ENCODE peak calls at places on chromosomes 3 and 15, in ten cellular contexts. M is upper lobe of left lung, H is A549, W is stomach, T is ovary, C is suprapubic skin, K is sigmoid colon, F is K562, L is GM12878, E is tibial nerve. B is an unnamed sample.

GRCh38 chr3:196673632-196674031 is 34.1 kb downstream of the NRROS start:
- DNase-seq in M (no peak), H (no peak), W (no peak), T (no peak), C (no peak), K (no peak), F (no peak), L (no peak), E (no peak), B (no peak)

GRCh38 chr3:16472593-16472992 is 40.9 kb downstream of the RFTN1 start:
- DNase-seq in M (no peak), H (no peak), W (no peak), T (no peak), C (no peak), K (no peak), F (no peak), L (no peak), E (no peak), B (no peak)

GRCh38 chr3:13492976-13493866 is 13.1 kb downstream of the HDAC11 start:
- DNase-seq in M (no peak), H (no peak), W (no peak), T (no peak), C (no peak), K (no peak), F (no peak), L (no peak), E (no peak), B (no peak)

GRCh38 chr3:138205527-138205926 is 18.4 kb downstream of the ARMC8 start:
- DNase-seq in M (no peak), H (no peak), W (no peak), T (no peak), C (no peak), K (no peak), F (no peak), L (no peak), E (no peak), B (no peak)

GRCh38 chr15:88331291-88331690 is 74.8 kb upstream of the NTRK3 start:
- DNase-seq in M (peak), H (peak), W (no peak), T (no peak), C (no peak), K (no peak), F (peak), L (no peak), E (no peak), B (peak)

GRCh38 chr3:127493924-127494646 is 96.4 kb downstream of the TPRA1 start:
- DNase-seq in M (no peak), H (no peak), W (no peak), T (no peak), C (peak), K (no peak), F (no peak), L (no peak), E (no peak), B (no peak)

GRCh38 chr3:22960326-22960984 is 242.7 kb upstream of the UBE2E2 start:
- DNase-seq in M (peak), H (peak), W (peak), T (peak), C (no peak), K (peak), F (no peak), L (no peak), E (peak), B (peak)

GRCh38 chr3:104460477-104461406 is 906.0 kb upstream of the ALCAM start:
- DNase-seq in M (no peak), H (no peak), W (no peak), T (no peak), C (no peak), K (no peak), F (no peak), L (peak), E (peak), B (no peak)

GRCh38 chr15:47514251-47514652 is 203.1 kb upstream of the SEMA6D start:
- DNase-seq in M (no peak), H (no peak), W (no peak), T (no peak), C (no peak), K (no peak), F (no peak), L (no peak), E (no peak), B (no peak)

GRCh38 chr3:11514191-11514770 is 129.4 kb downstream of the VGLL4 start:
- DNase-seq in M (peak), H (peak), W (peak), T (no peak), C (no peak), K (peak), F (no peak), L (no peak), E (no peak), B (no peak)

GRCh38 chr15:78195735-78196201 is 38.6 kb downstream of the ACSBG1 start:
- DNase-seq in M (peak), H (peak), W (peak), T (no peak), C (peak), K (no peak), F (peak), L (no peak), E (no peak), B (peak)

GRCh38 chr3:160226026-160226739 is 961 bp downstream of the C3orf80 start:
- DNase-seq in M (peak), H (peak), W (no peak), T (no peak), C (no peak), K (peak), F (peak), L (no peak), E (no peak), B (peak)

GRCh38 chr3:63886843-63887242 is 23.2 kb downstream of the ATXN7 start:
- DNase-seq in M (no peak), H (no peak), W (no peak), T (no peak), C (no peak), K (no peak), F (no peak), L (no peak), E (no peak), B (no peak)

GRCh38 chr3:8755564-8756237 is 13.7 kb downstream of the OXTR start:
- DNase-seq in M (peak), H (peak), W (no peak), T (no peak), C (peak), K (no peak), F (peak), L (no peak), E (no peak), B (no peak)

DNA sequence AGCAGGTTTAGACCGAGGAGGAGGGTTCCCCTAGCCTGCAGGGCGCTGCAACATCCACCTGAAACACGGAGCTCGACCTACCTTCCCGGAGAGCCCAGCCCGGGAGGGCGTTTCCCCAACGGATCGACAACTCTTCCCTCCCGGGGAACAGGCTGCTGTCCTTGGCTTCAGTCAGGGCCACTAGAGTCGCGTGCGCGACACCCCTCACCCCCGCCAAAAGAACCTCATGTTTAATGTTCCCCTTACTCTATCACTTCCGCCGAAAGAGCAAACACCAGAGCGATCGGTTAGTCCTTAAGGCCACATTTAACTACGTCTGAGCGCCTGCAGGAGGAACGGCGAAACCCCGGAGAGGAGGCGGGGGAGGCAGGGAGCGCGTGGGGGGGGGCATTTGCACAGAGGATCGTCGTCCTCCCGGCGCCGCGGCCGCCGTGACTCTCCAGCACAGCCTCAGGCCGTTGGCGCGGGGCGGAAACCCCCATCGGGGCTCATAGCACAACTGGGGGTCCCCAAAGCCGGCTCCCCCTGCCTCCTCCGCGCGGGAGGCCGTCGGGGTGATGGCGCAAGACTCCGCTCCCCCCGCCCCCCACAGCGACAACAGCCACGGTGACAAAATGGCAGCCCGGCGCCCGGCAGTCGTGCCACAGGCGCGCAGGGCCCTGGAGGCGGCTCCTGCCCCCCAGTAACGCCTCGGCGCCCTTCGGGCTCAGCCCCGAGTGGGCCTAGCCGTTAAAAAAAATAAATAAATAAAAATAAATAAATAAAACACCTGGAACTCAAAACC is 3.2 kb downstream of the ANP32A start:
- DNase-seq in M (peak), H (peak), W (peak), T (peak), C (no peak), K (peak), F (peak), L (no peak), E (peak), B (peak)
- TF ChIP-seq POLR2A in M (no peak), H (peak), W (no peak), T (no peak), C (no peak), K (no peak), F (peak), L (peak), E (peak), B (peak)

GRCh38 chr3:128617270-128617556 is 33.4 kb downstream of the RPN1 start:
- DNase-seq in M (no peak), H (no peak), W (no peak), T (no peak), C (no peak), K (no peak), F (no peak), L (no peak), E (no peak), B (no peak)
- TF ChIP-seq EP300 in M (no peak), H (no peak), W (no peak), T (no peak), C (no peak), K (no peak), F (no peak), L (no peak), E (no peak), B (no peak)

GRCh38 chr15:85687329-85687728 is 107.4 kb downstream of the KLHL25 start:
- DNase-seq in M (no peak), H (no peak), W (no peak), T (no peak), C (no peak), K (no peak), F (no peak), L (no peak), E (no peak), B (no peak)

GRCh38 chr15:85690546-85691226 is 104.0 kb downstream of the KLHL25 start:
- DNase-seq in M (no peak), H (no peak), W (no peak), T (no peak), C (no peak), K (no peak), F (no peak), L (peak), E (no peak), B (no peak)

GRCh38 chr15:85691350-85692240 is 103.1 kb downstream of the KLHL25 start:
- DNase-seq in M (no peak), H (no peak), W (peak), T (no peak), C (no peak), K (no peak), F (no peak), L (peak), E (no peak), B (peak)

GRCh38 chr15:85688703-85689102 is 106.0 kb downstream of the KLHL25 start:
- DNase-seq in M (no peak), H (no peak), W (no peak), T (no peak), C (no peak), K (no peak), F (no peak), L (no peak), E (no peak), B (no peak)

GRCh38 chr15:85689729-85690128 is 105.0 kb downstream of the KLHL25 start:
- DNase-seq in M (peak), H (no peak), W (peak), T (peak), C (no peak), K (no peak), F (no peak), L (peak), E (peak), B (peak)
- TF ChIP-seq POLR2A in M (no peak), H (no peak), W (no peak), T (no peak), C (no peak), K (no peak), F (no peak), L (peak), E (no peak), B (peak)

DNA sequence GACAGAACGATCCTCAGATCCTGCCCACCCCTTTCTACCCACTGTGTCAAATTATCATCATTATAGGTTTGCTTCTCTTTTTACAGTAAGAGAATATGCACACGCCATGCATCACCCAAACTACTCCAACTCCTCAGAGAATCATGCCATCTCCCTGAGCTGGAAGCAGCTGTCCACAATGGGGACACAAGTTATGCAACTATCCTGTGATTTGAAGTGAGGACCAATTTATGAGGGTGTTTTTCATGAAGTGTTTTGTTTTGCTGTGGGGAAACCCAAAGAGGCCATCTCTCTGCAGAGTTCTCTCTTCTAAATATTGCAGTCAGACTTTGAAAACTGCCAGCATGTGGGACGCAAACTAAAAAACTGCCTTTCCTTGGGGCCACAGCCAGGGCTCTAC is 35.8 kb upstream of the TNFSF10 start:
- DNase-seq in M (peak), H (no peak), W (no peak), T (no peak), C (no peak), K (peak), F (no peak), L (no peak), E (peak), B (no peak)
- TF ChIP-seq EP300 in M (no peak), H (no peak), W (no peak), T (no peak), C (no peak), K (no peak), F (no peak), L (no peak), E (peak), B (no peak)

DNA sequence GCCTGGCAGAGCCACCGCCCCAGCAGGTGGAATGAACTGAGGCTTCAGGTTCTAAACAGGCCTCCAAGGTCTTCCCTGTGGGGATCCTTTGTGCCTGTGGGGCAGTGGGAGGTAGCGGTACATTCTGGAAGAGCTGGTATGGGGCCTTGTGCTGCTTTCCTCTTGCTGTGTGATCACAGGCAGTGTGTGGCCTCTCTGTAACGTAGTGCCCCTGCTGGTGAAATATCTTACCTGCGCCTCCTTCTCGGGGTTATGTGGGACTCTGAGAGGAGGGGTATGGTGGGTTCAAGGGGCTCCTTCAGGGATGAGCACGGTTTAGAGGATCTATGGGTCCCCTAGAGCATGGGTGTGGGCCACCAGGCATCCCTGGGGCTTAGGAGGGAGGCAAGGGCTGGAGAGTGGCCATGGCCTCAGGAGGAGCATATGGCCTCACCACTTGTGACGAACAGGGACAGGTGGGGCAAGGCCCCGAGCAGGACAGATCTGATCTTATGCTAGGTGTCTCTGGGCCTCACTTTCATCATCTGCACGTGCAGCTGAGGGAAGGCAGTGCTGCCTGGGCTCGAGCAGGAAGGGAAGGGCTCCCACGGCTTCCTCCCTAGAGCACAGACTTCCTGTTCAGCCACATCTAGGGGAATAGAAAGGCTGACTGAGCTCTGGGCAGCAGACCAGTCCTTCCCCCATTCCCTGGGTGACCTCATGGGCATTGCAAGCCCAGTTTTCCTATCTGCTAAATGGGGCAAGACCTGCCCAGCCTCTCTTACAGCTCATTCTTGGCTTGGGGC is 1.9 kb upstream of the ALS2CL start:
- DNase-seq in M (peak), H (peak), W (peak), T (no peak), C (no peak), K (peak), F (peak), L (no peak), E (peak), B (peak)
- TF ChIP-seq POLR2A in M (no peak), H (no peak), W (no peak), T (no peak), C (no peak), K (no peak), F (no peak), L (no peak), E (no peak), B (no peak)

DNA sequence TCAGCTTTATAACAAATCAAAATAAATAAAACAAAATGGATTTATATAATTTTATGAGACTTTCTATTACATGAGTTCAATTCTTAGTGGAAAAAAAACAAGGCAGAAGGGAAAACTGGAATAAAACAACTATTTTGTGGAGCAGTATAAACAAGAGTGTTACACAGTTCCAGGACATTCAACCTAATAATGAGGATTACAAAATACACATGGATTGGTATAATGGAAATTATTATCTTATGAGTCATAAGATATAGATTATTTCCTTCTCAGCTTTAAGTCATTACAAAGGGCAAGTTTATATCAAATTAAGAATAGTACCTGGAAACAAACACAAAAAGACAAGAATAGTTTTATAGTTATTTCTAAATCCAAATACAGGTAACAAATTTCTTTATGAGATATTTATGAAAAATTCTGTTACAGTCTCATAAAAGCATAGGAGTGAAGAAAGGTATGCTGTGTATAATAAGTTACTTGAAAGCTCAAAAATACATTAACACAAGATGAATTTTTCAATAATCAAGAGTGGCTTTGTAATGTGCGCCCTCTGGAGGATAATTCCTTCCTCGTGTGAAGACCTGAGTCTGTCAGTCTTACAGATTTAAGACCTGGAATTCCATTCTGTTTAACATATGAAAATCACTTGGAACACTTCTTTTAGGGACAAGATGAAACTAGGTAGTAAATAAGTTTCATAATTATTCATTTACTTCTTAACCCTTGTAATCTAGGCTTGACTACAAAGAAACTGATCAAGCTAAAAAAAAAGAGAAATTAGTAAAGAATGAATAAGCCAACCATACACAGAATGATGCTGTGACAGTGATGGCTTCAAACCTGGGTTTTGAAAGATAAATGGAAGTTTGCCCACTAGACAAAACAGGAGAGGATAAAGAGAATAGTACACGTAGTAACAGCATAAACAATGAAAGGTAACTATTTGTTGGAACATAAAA is 9.5 kb downstream of the COPS2 start:
- DNase-seq in M (peak), H (peak), W (no peak), T (no peak), C (no peak), K (no peak), F (peak), L (no peak), E (peak), B (no peak)
- TF ChIP-seq EP300 in M (no peak), H (no peak), W (no peak), T (no peak), C (no peak), K (no peak), F (no peak), L (no peak), E (no peak), B (no peak)

DNA sequence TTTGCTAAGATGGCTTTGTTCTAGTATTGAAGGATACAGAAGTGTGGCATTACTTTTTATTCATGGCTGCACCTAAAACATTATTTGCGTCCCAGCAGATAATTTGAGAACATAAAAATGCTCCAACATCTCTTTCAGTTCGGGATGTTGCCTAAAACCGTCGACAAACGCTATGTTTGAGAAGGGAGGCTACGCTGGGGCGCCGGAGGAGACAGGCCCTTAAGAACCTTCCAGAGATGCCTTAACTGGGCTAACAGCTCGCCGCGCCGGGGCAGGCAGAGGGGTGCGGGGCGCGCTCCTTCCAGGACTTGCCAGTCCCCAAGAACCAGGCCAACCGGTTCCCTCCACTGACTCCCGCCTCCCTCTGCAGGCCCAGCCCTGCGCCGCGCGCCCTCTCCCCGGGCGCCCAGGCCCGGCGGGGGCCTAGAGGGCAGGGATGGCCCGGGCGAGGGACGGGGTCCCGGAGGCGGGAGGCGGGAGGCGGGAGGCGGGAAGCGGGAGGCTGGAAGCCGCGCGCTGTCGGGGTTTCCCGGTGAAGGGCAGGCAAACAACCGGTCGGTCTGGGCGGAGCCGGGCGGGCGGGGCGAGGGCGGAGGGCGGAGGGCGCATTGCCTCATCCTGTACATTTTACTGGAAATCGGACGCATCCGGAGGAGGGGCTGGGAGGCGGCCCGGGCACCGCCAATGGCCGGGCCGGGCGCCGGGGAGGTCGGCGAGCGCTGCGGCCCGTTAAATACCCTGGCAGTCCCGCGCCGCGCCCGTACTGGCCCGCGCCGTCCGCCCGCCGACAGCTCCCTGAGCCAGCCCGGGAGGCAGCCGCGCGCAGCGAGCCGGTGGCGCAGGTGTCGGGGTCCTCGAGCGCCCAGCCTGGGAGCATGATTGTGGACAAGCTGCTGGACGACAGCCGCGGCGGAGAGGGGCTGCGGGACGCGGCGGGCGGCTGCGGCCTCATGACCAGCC is at the start of gene NFKBIZ:
- DNase-seq in M (peak), H (peak), W (peak), T (peak), C (peak), K (peak), F (peak), L (no peak), E (peak), B (peak)
- TF ChIP-seq POLR2A in M (peak), H (peak), W (no peak), T (peak), C (peak), K (peak), F (peak), L (peak), E (peak), B (peak)

B was measured in transverse colon.